ENCODE peak calls at places on chromosomes 13 and 19, in nine cellular contexts. One of them, this sample, is unnamed.
A peak's percentile ranks its signal among the peaks of the same experiment; 100 is the strongest.

GRCh38 chr19:18438331-18439024 is 545 bp upstream of the ISYNA1 start:
- DNase-seq in bronchial epithelial cell: peak; percentile 49
- DNase-seq in AG04450: no peak
- DNase-seq in A549: no peak
- DNase-seq in tibial artery: no peak
- DNase-seq in fibroblast of mammary gland: no peak
- DNase-seq in BJ: no peak
- DNase-seq in colonic mucosa: no peak
- DNase-seq in upper lobe of right lung: no peak
- DNase-seq in this sample: peak; percentile 40

GRCh38 chr13:52695856-52696255 is 43.2 kb downstream of the SUGT1 start:
- DNase-seq in AG04450: peak; percentile 4
- DNase-seq in tibial artery: no peak
- DNase-seq in bronchial epithelial cell: peak; percentile 83
- DNase-seq in A549: no peak
- DNase-seq in BJ: no peak
- DNase-seq in fibroblast of mammary gland: peak; percentile 84
- DNase-seq in colonic mucosa: no peak
- DNase-seq in upper lobe of right lung: no peak
- DNase-seq in this sample: no peak

GRCh38 chr19:41328157-41328817 is 18.3 kb downstream of the CCDC97 start:
- DNase-seq in upper lobe of right lung: no peak
- DNase-seq in colonic mucosa: no peak
- DNase-seq in tibial artery: peak; percentile 34
- DNase-seq in BJ: no peak
- DNase-seq in AG04450: no peak
- DNase-seq in A549: no peak
- DNase-seq in bronchial epithelial cell: peak; percentile 52
- DNase-seq in fibroblast of mammary gland: no peak
- DNase-seq in this sample: no peak

GRCh38 chr13:33606692-33607091 is 211.3 kb upstream of the RFC3 start:
- DNase-seq in tibial artery: no peak
- DNase-seq in BJ: no peak
- DNase-seq in A549: no peak
- DNase-seq in bronchial epithelial cell: no peak
- DNase-seq in colonic mucosa: no peak
- DNase-seq in upper lobe of right lung: no peak
- DNase-seq in AG04450: no peak
- DNase-seq in fibroblast of mammary gland: no peak
- DNase-seq in this sample: no peak

GRCh38 chr19:8243146-8243545 is 34.0 kb downstream of the CERS4 start:
- DNase-seq in tibial artery: no peak
- DNase-seq in AG04450: no peak
- DNase-seq in fibroblast of mammary gland: no peak
- DNase-seq in A549: no peak
- DNase-seq in upper lobe of right lung: no peak
- DNase-seq in BJ: no peak
- DNase-seq in bronchial epithelial cell: no peak
- DNase-seq in colonic mucosa: no peak
- DNase-seq in this sample: no peak

GRCh38 chr13:28239374-28239773 is 101.0 kb downstream of the PAN3 start:
- DNase-seq in A549: no peak
- DNase-seq in upper lobe of right lung: no peak
- DNase-seq in AG04450: no peak
- DNase-seq in colonic mucosa: no peak
- DNase-seq in tibial artery: no peak
- DNase-seq in bronchial epithelial cell: no peak
- DNase-seq in fibroblast of mammary gland: peak; percentile 85
- DNase-seq in BJ: no peak
- DNase-seq in this sample: no peak

GRCh38 chr13:43297967-43298366 is 274.6 kb downstream of the DNAJC15 start:
- DNase-seq in colonic mucosa: no peak
- DNase-seq in AG04450: no peak
- DNase-seq in fibroblast of mammary gland: no peak
- DNase-seq in tibial artery: no peak
- DNase-seq in A549: no peak
- DNase-seq in BJ: no peak
- DNase-seq in upper lobe of right lung: no peak
- DNase-seq in bronchial epithelial cell: no peak
- DNase-seq in this sample: no peak

GRCh38 chr13:40665754-40666057 is 735 bp downstream of the FOXO1 start:
- DNase-seq in upper lobe of right lung: no peak
- DNase-seq in fibroblast of mammary gland: no peak
- DNase-seq in bronchial epithelial cell: no peak
- DNase-seq in AG04450: no peak
- DNase-seq in A549: peak; percentile 13
- DNase-seq in colonic mucosa: no peak
- DNase-seq in BJ: no peak
- DNase-seq in tibial artery: no peak
- DNase-seq in this sample: no peak

GRCh38 chr13:37755349-37755748 is 114.2 kb downstream of the TRPC4 start:
- DNase-seq in AG04450: no peak
- DNase-seq in BJ: no peak
- DNase-seq in fibroblast of mammary gland: no peak
- DNase-seq in colonic mucosa: no peak
- DNase-seq in tibial artery: no peak
- DNase-seq in A549: no peak
- DNase-seq in upper lobe of right lung: no peak
- DNase-seq in bronchial epithelial cell: no peak
- DNase-seq in this sample: no peak

GRCh38 chr19:55486971-55487883 is 1.0 kb upstream of the SSC5D start:
- DNase-seq in BJ: peak; percentile 82
- DNase-seq in fibroblast of mammary gland: peak; percentile 98
- DNase-seq in colonic mucosa: peak; percentile 67
- DNase-seq in bronchial epithelial cell: peak; percentile 66
- DNase-seq in A549: peak; percentile 66
- DNase-seq in upper lobe of right lung: no peak
- DNase-seq in tibial artery: peak; percentile 77
- DNase-seq in AG04450: peak; percentile 92
- DNase-seq in this sample: no peak

GRCh38 chr19:8206147-8207087 is 2.8 kb upstream of the CERS4 start:
- DNase-seq in fibroblast of mammary gland: no peak
- DNase-seq in colonic mucosa: no peak
- DNase-seq in BJ: no peak
- DNase-seq in upper lobe of right lung: no peak
- DNase-seq in tibial artery: no peak
- DNase-seq in AG04450: no peak
- DNase-seq in bronchial epithelial cell: no peak
- DNase-seq in A549: no peak
- DNase-seq in this sample: no peak

GRCh38 chr19:34218818-34219164 is 35.6 kb upstream of the GARRE1 start:
- DNase-seq in bronchial epithelial cell: no peak
- DNase-seq in BJ: no peak
- DNase-seq in upper lobe of right lung: no peak
- DNase-seq in colonic mucosa: no peak
- DNase-seq in fibroblast of mammary gland: no peak
- DNase-seq in AG04450: no peak
- DNase-seq in tibial artery: no peak
- DNase-seq in A549: no peak
- DNase-seq in this sample: no peak

DNA sequence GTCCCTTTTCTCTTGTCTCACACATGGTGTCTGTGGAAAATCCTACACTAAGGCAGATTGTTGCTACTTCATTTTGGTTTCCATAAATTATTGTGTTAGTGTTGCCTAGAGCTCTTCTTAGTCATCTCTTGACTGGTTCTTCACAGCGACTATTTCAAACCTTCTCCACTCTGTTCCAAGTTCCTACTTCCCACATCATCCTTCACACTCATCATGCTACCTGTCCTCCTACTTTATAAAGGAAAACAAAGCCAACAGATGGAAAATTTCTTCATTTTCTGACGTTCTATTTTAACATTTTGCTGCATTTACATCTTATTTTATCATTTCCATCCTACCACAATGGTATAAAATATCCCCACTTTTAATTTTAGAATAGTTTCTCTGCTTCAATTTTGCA is 614.1 kb downstream of the LMO7 start:
- DNase-seq in bronchial epithelial cell: no peak
- DNase-seq in fibroblast of mammary gland: no peak
- DNase-seq in tibial artery: no peak
- DNase-seq in A549: no peak
- DNase-seq in AG04450: no peak
- DNase-seq in upper lobe of right lung: no peak
- DNase-seq in colonic mucosa: no peak
- DNase-seq in BJ: no peak
- DNase-seq in this sample: no peak
- TF ChIP-seq CTCF in bronchial epithelial cell: no peak
- TF ChIP-seq CTCF in fibroblast of mammary gland: no peak
- TF ChIP-seq CTCF in tibial artery: no peak
- TF ChIP-seq CTCF in A549: no peak
- TF ChIP-seq CTCF in AG04450: no peak
- TF ChIP-seq CTCF in upper lobe of right lung: no peak
- TF ChIP-seq CTCF in colonic mucosa: no peak
- TF ChIP-seq CTCF in BJ: no peak
- TF ChIP-seq CTCF in this sample: no peak

GRCh38 chr19:46904114-46905060 is 43.6 kb downstream of the ARHGAP35 start:
- DNase-seq in upper lobe of right lung: no peak
- DNase-seq in fibroblast of mammary gland: peak; percentile 63
- DNase-seq in BJ: peak; percentile 82
- DNase-seq in tibial artery: no peak
- DNase-seq in AG04450: peak; percentile 34
- DNase-seq in bronchial epithelial cell: no peak
- DNase-seq in A549: no peak
- DNase-seq in colonic mucosa: no peak
- DNase-seq in this sample: no peak

GRCh38 chr19:46900341-46900740 is 39.5 kb downstream of the ARHGAP35 start:
- DNase-seq in colonic mucosa: no peak
- DNase-seq in upper lobe of right lung: no peak
- DNase-seq in fibroblast of mammary gland: no peak
- DNase-seq in AG04450: no peak
- DNase-seq in A549: no peak
- DNase-seq in BJ: no peak
- DNase-seq in bronchial epithelial cell: no peak
- DNase-seq in tibial artery: no peak
- DNase-seq in this sample: no peak

GRCh38 chr19:46901701-46902401 is 41.1 kb downstream of the ARHGAP35 start:
- DNase-seq in AG04450: no peak
- DNase-seq in BJ: no peak
- DNase-seq in upper lobe of right lung: no peak
- DNase-seq in fibroblast of mammary gland: no peak
- DNase-seq in A549: no peak
- DNase-seq in colonic mucosa: no peak
- DNase-seq in bronchial epithelial cell: no peak
- DNase-seq in tibial artery: no peak
- DNase-seq in this sample: no peak

GRCh38 chr19:46903458-46903857 is 42.7 kb downstream of the ARHGAP35 start:
- DNase-seq in colonic mucosa: no peak
- DNase-seq in bronchial epithelial cell: peak; percentile 31
- DNase-seq in A549: no peak
- DNase-seq in tibial artery: no peak
- DNase-seq in AG04450: no peak
- DNase-seq in fibroblast of mammary gland: no peak
- DNase-seq in upper lobe of right lung: no peak
- DNase-seq in BJ: no peak
- DNase-seq in this sample: no peak

GRCh38 chr19:46902402-46902766 is 41.6 kb downstream of the ARHGAP35 start:
- DNase-seq in AG04450: no peak
- DNase-seq in A549: no peak
- DNase-seq in bronchial epithelial cell: peak; percentile 98
- DNase-seq in colonic mucosa: no peak
- DNase-seq in fibroblast of mammary gland: no peak
- DNase-seq in tibial artery: no peak
- DNase-seq in upper lobe of right lung: no peak
- DNase-seq in BJ: no peak
- DNase-seq in this sample: peak; percentile 72
- TF ChIP-seq CTCF in AG04450: no peak
- TF ChIP-seq CTCF in A549: no peak
- TF ChIP-seq CTCF in bronchial epithelial cell: no peak
- TF ChIP-seq CTCF in colonic mucosa: no peak
- TF ChIP-seq CTCF in fibroblast of mammary gland: no peak
- TF ChIP-seq CTCF in tibial artery: no peak
- TF ChIP-seq CTCF in upper lobe of right lung: no peak
- TF ChIP-seq CTCF in BJ: no peak
- TF ChIP-seq CTCF in this sample: no peak

DNA sequence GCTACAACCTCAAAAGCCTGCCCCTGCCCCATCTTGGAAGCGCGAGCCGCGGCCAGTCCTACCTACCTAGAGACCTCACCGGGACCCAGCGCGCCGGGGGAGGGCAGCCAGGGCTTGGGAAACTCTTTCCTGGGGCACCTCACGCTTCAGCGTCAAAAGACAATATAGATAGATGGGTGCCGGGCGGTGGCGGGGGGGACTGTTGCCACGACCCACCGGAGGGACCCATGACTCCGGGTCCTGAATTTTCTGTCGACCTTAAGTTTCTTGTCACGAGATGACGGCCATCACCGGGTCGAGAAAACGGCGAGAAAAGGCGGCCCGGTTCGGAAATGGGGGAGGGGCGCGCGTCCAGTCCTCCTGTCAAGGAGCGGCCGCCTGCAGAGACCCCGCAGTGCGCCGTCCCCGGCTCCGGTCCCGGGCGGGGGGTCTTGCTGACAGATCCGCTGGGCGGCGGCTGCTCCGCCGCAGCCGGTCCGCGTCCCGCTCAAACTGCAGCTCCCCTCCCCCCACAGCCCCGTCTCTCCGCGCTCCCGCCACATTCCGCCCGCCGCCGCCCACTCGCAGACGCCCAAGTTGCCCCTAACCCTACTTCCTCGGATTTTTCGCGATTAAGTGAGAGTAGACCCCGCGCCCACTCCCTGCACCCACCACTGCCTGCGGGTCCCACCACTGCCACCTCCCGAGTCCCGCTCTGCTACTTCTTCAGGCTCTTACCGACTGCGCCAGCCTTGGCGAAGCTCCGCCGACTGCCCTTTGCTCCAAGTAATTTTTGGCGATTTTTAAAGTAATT is 66.1 kb downstream of the KCNRG start:
- DNase-seq in upper lobe of right lung: peak; percentile 80
- DNase-seq in AG04450: no peak
- DNase-seq in tibial artery: peak; percentile 60
- DNase-seq in BJ: no peak
- DNase-seq in colonic mucosa: peak; percentile 71
- DNase-seq in fibroblast of mammary gland: no peak
- DNase-seq in bronchial epithelial cell: peak; percentile 18
- DNase-seq in A549: no peak
- DNase-seq in this sample: peak; percentile 50
- TF ChIP-seq CTCF in upper lobe of right lung: no peak
- TF ChIP-seq CTCF in AG04450: peak; percentile 24
- TF ChIP-seq CTCF in tibial artery: no peak
- TF ChIP-seq CTCF in BJ: no peak
- TF ChIP-seq CTCF in colonic mucosa: no peak
- TF ChIP-seq CTCF in fibroblast of mammary gland: no peak
- TF ChIP-seq CTCF in bronchial epithelial cell: no peak
- TF ChIP-seq CTCF in A549: no peak
- TF ChIP-seq CTCF in this sample: no peak

GRCh38 chr19:49097453-49098288 is 12.4 kb downstream of the SNRNP70 start:
- DNase-seq in fibroblast of mammary gland: peak; percentile 70
- DNase-seq in bronchial epithelial cell: peak; percentile 79
- DNase-seq in AG04450: peak; percentile 53
- DNase-seq in tibial artery: peak; percentile 52
- DNase-seq in colonic mucosa: peak; percentile 76
- DNase-seq in upper lobe of right lung: no peak
- DNase-seq in BJ: no peak
- DNase-seq in A549: peak; percentile 89
- DNase-seq in this sample: peak; percentile 85

GRCh38 chr19:49094505-49095482 is 9.5 kb downstream of the SNRNP70 start:
- DNase-seq in BJ: no peak
- DNase-seq in colonic mucosa: no peak
- DNase-seq in A549: no peak
- DNase-seq in upper lobe of right lung: no peak
- DNase-seq in fibroblast of mammary gland: no peak
- DNase-seq in bronchial epithelial cell: no peak
- DNase-seq in AG04450: no peak
- DNase-seq in tibial artery: no peak
- DNase-seq in this sample: no peak

GRCh38 chr19:49091391-49092038 is 6.3 kb downstream of the SNRNP70 start:
- DNase-seq in bronchial epithelial cell: no peak
- DNase-seq in colonic mucosa: no peak
- DNase-seq in upper lobe of right lung: no peak
- DNase-seq in AG04450: no peak
- DNase-seq in A549: no peak
- DNase-seq in BJ: no peak
- DNase-seq in fibroblast of mammary gland: no peak
- DNase-seq in tibial artery: no peak
- DNase-seq in this sample: no peak

GRCh38 chr19:49092686-49093085 is 7.4 kb downstream of the SNRNP70 start:
- DNase-seq in AG04450: no peak
- DNase-seq in bronchial epithelial cell: no peak
- DNase-seq in upper lobe of right lung: no peak
- DNase-seq in colonic mucosa: no peak
- DNase-seq in A549: no peak
- DNase-seq in tibial artery: no peak
- DNase-seq in fibroblast of mammary gland: no peak
- DNase-seq in BJ: no peak
- DNase-seq in this sample: no peak
- TF ChIP-seq CTCF in AG04450: no peak
- TF ChIP-seq CTCF in bronchial epithelial cell: no peak
- TF ChIP-seq CTCF in upper lobe of right lung: no peak
- TF ChIP-seq CTCF in colonic mucosa: no peak
- TF ChIP-seq CTCF in A549: no peak
- TF ChIP-seq CTCF in tibial artery: no peak
- TF ChIP-seq CTCF in fibroblast of mammary gland: no peak
- TF ChIP-seq CTCF in BJ: no peak
- TF ChIP-seq CTCF in this sample: no peak

This sample was measured in Calu3.